ENCODE peak calls at places on chromosomes 16 and 17, in ten cellular contexts. Q, H, B, L, S, P, T, J, D and C are unnamed samples.

GRCh38 chr16:79613009-79613408 is 12.5 kb upstream of the MAF start:
- DNase-seq in D (no peak), L (no peak), Q (no peak), T (no peak), P (no peak), S (no peak), H (no peak), B (peak), J (no peak), C (no peak)

GRCh38 chr17:44546711-44547606 is 10.3 kb upstream of the FZD2 start:
- DNase-seq in J (no peak), P (no peak), Q (no peak), D (no peak), S (peak), T (no peak), H (peak), L (no peak), B (peak), C (no peak)

GRCh38 chr16:89890200-89890599 is 16.8 kb downstream of the TCF25 start:
- DNase-seq in P (no peak), T (no peak), J (no peak), S (no peak), H (no peak), Q (peak), L (no peak), B (peak), D (no peak), C (no peak)

GRCh38 chr16:87996962-87997880 is 46.0 kb downstream of the BANP start:
- DNase-seq in P (no peak), L (no peak), B (no peak), T (no peak), Q (no peak), S (no peak), J (no peak), H (no peak), D (no peak), C (no peak)

GRCh38 chr16:64363039-64363438 is 758.8 kb downstream of the CDH11 start:
- DNase-seq in T (no peak), Q (no peak), S (no peak), P (no peak), B (no peak), L (no peak), D (no peak), J (no peak), H (peak), C (no peak)

GRCh38 chr16:89325861-89326471 is 108.5 kb downstream of the ZNF778 start:
- DNase-seq in Q (peak), B (peak), H (peak), L (no peak), D (no peak), S (peak), J (peak), P (no peak), T (peak), C (no peak)

GRCh38 chr16:6682142-6682811 is 650.4 kb upstream of the RBFOX1 start:
- DNase-seq in J (no peak), P (no peak), S (peak), L (no peak), Q (no peak), B (no peak), T (no peak), H (no peak), D (no peak), C (no peak)

GRCh38 chr17:4903051-4903818 is at the start of gene CHRNE:
- DNase-seq in B (peak), P (no peak), Q (peak), T (peak), L (no peak), H (peak), S (peak), J (peak), D (peak), C (no peak)

GRCh38 chr17:491086-492014 is 138.7 kb upstream of the RPH3AL start:
- DNase-seq in Q (peak), B (peak), J (no peak), S (peak), D (no peak), H (peak), L (no peak), P (no peak), T (peak), C (no peak)

GRCh38 chr17:13346996-13347762 is 254.6 kb downstream of the HS3ST3A1 start:
- DNase-seq in D (no peak), B (peak), Q (no peak), T (no peak), H (peak), P (no peak), S (no peak), L (no peak), J (peak), C (no peak)

GRCh38 chr16:11319529-11320146 is 25.6 kb upstream of the RMI2 start:
- DNase-seq in Q (no peak), D (no peak), B (no peak), P (no peak), L (no peak), H (no peak), J (no peak), T (no peak), S (no peak), C (no peak)

GRCh38 chr17:19448341-19449268 is 37.6 kb downstream of the RNF112 start:
- DNase-seq in P (no peak), D (no peak), H (peak), T (peak), B (peak), Q (no peak), L (no peak), J (no peak), S (no peak), C (no peak)

GRCh38 chr17:64984181-64984580 is 64.9 kb upstream of the LRRC37A3 start:
- DNase-seq in P (no peak), L (no peak), Q (no peak), S (no peak), T (no peak), B (no peak), D (no peak), H (no peak), J (no peak), C (no peak)

GRCh38 chr17:75654176-75654575 is 12.8 kb downstream of the RECQL5 start:
- DNase-seq in J (no peak), H (no peak), D (no peak), S (no peak), Q (no peak), T (no peak), P (no peak), L (no peak), B (no peak), C (no peak)

GRCh38 chr17:82804442-82805191 is 35.2 kb downstream of the ZNF750 start:
- DNase-seq in P (no peak), T (peak), L (peak), B (peak), J (no peak), D (no peak), S (no peak), H (peak), Q (peak), C (no peak)

GRCh38 chr16:53833145-53833544 is 129.2 kb downstream of the FTO start:
- DNase-seq in P (no peak), B (no peak), Q (no peak), T (no peak), S (no peak), L (no peak), H (no peak), J (no peak), D (no peak), C (no peak)

GRCh38 chr17:55348749-55349354 is 72.8 kb downstream of the MMD start:
- DNase-seq in D (peak), L (no peak), S (peak), H (peak), P (no peak), Q (peak), T (peak), J (no peak), B (peak), C (no peak)

GRCh38 chr17:6666557-6666956 is 15.0 kb downstream of the C17orf100 start:
- DNase-seq in P (no peak), L (no peak), Q (no peak), T (no peak), S (no peak), J (no peak), H (no peak), D (no peak), B (no peak), C (no peak)

GRCh38 chr16:81443688-81444447 is 740 bp upstream of the CMIP start:
- DNase-seq in Q (peak), S (no peak), D (no peak), B (no peak), T (no peak), J (no peak), L (no peak), H (no peak), P (no peak), C (no peak)

GRCh38 chr17:27458524-27458908 is 2.3 kb downstream of the KSR1 start:
- DNase-seq in D (no peak), J (no peak), B (no peak), H (no peak), T (no peak), P (no peak), L (no peak), S (no peak), Q (no peak), C (no peak)

GRCh38 chr16:5056347-5056746 is 9.4 kb downstream of the C16orf89 start:
- DNase-seq in S (no peak), H (no peak), Q (no peak), L (no peak), J (no peak), D (peak), P (no peak), B (no peak), T (no peak), C (no peak)

GRCh38 chr17:47704116-47704515 is 10.2 kb downstream of the TBKBP1 start:
- DNase-seq in J (no peak), T (no peak), H (no peak), L (no peak), B (no peak), Q (no peak), P (no peak), S (no peak), D (no peak), C (no peak)

GRCh38 chr17:19244796-19245195 is 7.6 kb downstream of the EPN2 start:
- DNase-seq in T (no peak), H (no peak), L (no peak), S (no peak), J (no peak), P (no peak), Q (no peak), B (no peak), D (no peak), C (no peak)

DNA sequence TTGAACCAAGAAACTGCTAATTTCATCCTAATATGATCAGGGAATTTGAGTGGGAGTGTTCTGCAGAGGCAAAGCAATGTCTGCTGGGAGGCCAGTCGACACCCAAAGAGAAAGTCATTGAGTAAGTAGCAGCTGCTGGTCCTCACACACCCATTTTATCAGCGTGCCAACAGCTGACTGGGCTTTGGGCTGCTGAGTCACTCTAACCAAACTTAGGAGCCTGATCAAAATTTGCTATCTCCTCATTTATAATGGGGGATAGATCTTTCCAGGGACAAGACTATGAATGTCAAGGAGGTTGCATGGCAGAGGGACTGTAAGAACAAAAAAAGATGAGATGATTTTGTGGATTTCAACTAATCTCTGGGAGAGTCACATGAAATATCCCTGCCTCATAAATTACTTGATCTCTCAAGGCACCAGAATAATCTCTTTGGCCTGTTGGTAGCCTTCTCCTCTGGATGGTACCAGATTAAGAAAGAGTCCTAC is 32.9 kb downstream of the CPSF4L start:
- DNase-seq in P (no peak), Q (peak), T (peak), D (no peak), S (peak), H (peak), L (no peak), B (peak), J (no peak), C (no peak)
- H3K27ac ChIP-seq in P (peak), Q (peak), T (peak), D (no peak), S (peak), H (peak), L (peak), B (peak), J (peak), C (peak)

GRCh38 chr16:1076801-1077576 is 4.4 kb downstream of the SSTR5 start:
- DNase-seq in H (no peak), L (no peak), Q (no peak), D (no peak), J (no peak), T (no peak), S (no peak), P (no peak), B (no peak), C (no peak)
- H3K27ac ChIP-seq in H (no peak), L (peak), Q (no peak), D (no peak), J (no peak), T (no peak), S (peak), P (no peak), B (no peak), C (no peak)

GRCh38 chr16:67843343-67843765 is 1.2 kb downstream of the THAP11 start:
- DNase-seq in Q (peak), P (no peak), B (no peak), S (no peak), H (peak), J (no peak), D (no peak), L (no peak), T (no peak), C (no peak)

GRCh38 chr16:67844441-67844840 is 2.3 kb upstream of the NUTF2 start:
- DNase-seq in B (peak), S (no peak), P (no peak), L (no peak), T (no peak), H (peak), J (no peak), Q (no peak), D (no peak), C (no peak)

GRCh38 chr16:67841198-67841815 is 813 bp upstream of the THAP11 start:
- DNase-seq in D (no peak), S (no peak), T (no peak), H (no peak), J (no peak), P (no peak), Q (no peak), B (no peak), L (no peak), C (no peak)

GRCh38 chr16:67841816-67842508 is at the start of gene THAP11:
- DNase-seq in H (peak), S (peak), T (peak), L (peak), Q (peak), D (peak), P (peak), B (peak), J (peak), C (peak)

DNA sequence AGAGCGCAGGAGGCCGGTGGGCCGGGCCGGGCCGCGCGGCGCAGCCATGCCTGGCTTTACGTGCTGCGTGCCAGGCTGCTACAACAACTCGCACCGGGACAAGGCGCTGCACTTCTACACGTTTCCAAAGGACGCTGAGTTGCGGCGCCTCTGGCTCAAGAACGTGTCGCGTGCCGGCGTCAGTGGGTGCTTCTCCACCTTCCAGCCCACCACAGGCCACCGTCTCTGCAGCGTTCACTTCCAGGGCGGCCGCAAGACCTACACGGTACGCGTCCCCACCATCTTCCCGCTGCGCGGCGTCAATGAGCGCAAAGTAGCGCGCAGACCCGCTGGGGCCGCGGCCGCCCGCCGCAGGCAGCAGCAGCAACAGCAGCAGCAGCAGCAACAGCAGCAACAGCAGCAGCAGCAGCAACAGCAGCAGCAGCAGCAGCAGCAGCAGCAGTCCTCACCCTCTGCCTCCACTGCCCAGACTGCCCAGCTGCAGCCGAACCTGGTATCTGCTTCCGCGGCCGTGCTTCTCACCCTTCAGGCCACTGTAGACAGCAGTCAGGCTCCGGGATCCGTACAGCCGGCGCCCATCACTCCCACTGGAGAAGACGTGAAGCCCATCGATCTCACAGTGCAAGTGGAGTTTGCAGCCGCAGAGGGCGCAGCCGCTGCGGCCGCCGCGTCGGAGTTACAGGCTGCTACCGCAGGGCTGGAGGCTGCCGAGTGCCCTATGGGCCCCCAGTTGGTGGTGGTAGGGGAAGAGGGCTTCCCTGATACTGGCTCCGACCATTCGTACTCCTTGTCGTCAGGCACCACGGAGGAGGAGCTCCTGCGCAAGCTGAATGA is 606 bp downstream of the THAP11 start:
- DNase-seq in H (peak), S (no peak), L (no peak), D (peak), Q (peak), T (no peak), J (peak), B (peak), P (no peak), C (no peak)
- H3K27ac ChIP-seq in H (peak), S (peak), L (peak), D (peak), Q (peak), T (peak), J (peak), B (peak), P (peak), C (peak)

DNA sequence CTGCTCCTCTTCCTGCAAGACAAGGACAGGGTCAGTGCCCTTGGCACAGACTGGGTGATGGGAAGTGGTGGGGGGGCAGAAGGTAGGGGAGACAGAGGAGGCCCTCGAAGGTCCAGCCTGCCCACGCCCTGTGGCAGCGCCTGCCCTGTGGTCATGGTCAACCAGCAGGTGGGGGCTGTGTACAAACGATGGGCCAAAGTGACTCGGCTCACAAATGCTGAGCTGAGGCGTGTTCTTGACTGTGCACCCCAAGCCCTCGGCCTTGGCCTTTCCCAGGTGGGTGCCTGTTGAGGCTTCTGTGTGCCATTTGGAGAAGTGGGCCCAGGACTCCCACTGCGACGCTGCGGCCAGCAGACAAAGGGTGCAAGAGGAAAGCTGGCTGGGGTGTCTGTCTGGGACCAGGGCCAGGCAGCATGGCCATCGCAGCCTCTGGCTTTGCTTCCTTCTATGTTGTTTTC is 22.6 kb downstream of the MXRA7 start:
- DNase-seq in L (no peak), Q (peak), H (no peak), D (no peak), J (no peak), T (no peak), B (peak), P (no peak), S (no peak), C (no peak)
- H3K27ac ChIP-seq in L (peak), Q (peak), H (peak), D (no peak), J (peak), T (peak), B (peak), P (peak), S (peak), C (peak)

DNA sequence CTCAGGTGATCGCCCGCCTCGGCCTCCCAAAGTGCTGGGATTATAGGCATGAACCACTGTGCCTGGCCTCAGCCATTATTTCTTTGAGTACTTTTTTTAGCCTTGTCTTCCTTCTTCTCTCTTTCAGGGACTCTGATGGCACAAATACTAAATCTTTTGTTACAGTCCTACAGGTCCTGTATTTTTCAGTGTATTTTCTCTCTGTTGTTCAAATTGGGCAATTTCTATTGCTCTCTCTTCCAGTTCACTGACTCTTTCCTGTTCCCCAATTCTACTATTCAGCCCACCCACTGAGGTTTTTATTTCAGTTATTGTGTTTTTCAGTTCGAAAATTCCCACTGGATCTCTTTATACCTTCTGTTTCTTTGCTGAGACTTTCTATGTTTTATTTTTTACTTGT is 7.5 kb upstream of the DOK4 start:
- DNase-seq in J (no peak), Q (no peak), L (no peak), T (no peak), D (no peak), H (no peak), P (no peak), S (no peak), B (no peak), C (no peak)
- H3K27ac ChIP-seq in J (no peak), Q (no peak), L (no peak), T (no peak), D (no peak), H (no peak), P (no peak), S (no peak), B (no peak), C (no peak)

GRCh38 chr17:30292490-30292858 is 730 bp upstream of the BLMH start:
- DNase-seq in D (no peak), B (no peak), L (no peak), P (no peak), Q (no peak), T (no peak), J (no peak), S (no peak), H (no peak), C (no peak)
- H3K27ac ChIP-seq in D (no peak), B (peak), L (peak), P (peak), Q (peak), T (peak), J (no peak), S (peak), H (no peak), C (peak)

GRCh38 chr17:77563439-77564102 is 394.9 kb upstream of the TNRC6C start:
- DNase-seq in D (no peak), J (peak), H (no peak), Q (peak), S (no peak), T (no peak), P (no peak), B (no peak), L (no peak), C (no peak)

GRCh38 chr17:77564278-77564920 is 394.1 kb upstream of the TNRC6C start:
- DNase-seq in L (no peak), H (no peak), D (no peak), S (no peak), P (no peak), T (no peak), Q (no peak), B (no peak), J (no peak), C (no peak)

GRCh38 chr17:77566151-77566550 is 392.4 kb upstream of the TNRC6C start:
- DNase-seq in T (no peak), B (no peak), L (no peak), P (no peak), S (no peak), D (no peak), J (no peak), Q (no peak), H (no peak), C (no peak)

GRCh38 chr17:77566566-77566965 is 391.9 kb upstream of the TNRC6C start:
- DNase-seq in H (no peak), P (no peak), D (no peak), Q (no peak), L (no peak), S (no peak), T (no peak), B (no peak), J (no peak), C (no peak)

DNA sequence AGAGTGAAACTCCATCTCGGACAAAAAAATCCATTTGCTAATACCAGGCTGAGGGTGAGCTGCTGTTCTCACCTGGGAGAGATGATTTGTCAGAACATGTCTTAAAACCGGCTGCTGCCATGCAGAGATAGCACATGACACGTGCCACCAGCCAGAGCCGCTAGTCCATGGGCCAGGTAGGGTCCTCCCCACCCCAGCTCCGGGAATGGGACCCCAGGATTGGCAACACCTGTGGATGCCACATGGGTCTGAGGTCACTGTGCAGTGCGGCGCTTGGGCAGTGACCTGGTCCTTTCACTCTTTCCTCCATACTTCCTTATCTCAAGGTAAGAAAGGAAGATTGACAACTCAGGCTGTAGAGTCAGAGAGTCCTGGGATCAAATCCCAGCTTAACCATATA is 393.3 kb upstream of the TNRC6C start:
- DNase-seq in T (no peak), D (no peak), P (no peak), L (no peak), J (no peak), B (no peak), Q (peak), H (no peak), S (no peak), C (no peak)
- H3K27ac ChIP-seq in T (no peak), D (no peak), P (no peak), L (no peak), J (no peak), B (no peak), Q (no peak), H (no peak), S (no peak), C (no peak)

GRCh38 chr17:40358323-40359038 is 6.1 kb downstream of the GJD3 start:
- DNase-seq in P (no peak), S (peak), J (peak), H (peak), D (peak), T (peak), B (peak), L (peak), Q (peak), C (no peak)
- H3K27ac ChIP-seq in P (no peak), S (peak), J (no peak), H (no peak), D (no peak), T (peak), B (peak), L (peak), Q (no peak), C (peak)